ENCODE peak calls at places on chromosomes 4 and X, in ten cellular contexts. S, B, L, R, I, E, N, J, K and C are unnamed samples.

GRCh38 chr4:128862608-128863313 is 53.3 kb downstream of the JADE1 start:
- DNase-seq in S (peak; percentile 10), B (peak; percentile 61), L (no peak), R (no peak), I (no peak), E (no peak), N (no peak), J (no peak), K (no peak), C (peak; percentile 74)

GRCh38 chrX:3699841-3700381 is 13.5 kb downstream of the PRKX start:
- DNase-seq in S (no peak), B (no peak), L (no peak), R (no peak), I (no peak), E (no peak), N (no peak), J (no peak), K (no peak), C (no peak)

GRCh38 chr4:168784786-168785461 is 225.1 kb downstream of the CBR4 start:
- DNase-seq in S (no peak), B (no peak), L (no peak), R (peak; percentile 61), I (no peak), E (no peak), N (peak; percentile 22), J (no peak), K (no peak), C (no peak)

GRCh38 chr4:53536328-53536727 is 55.0 kb downstream of the LNX1 start:
- DNase-seq in S (no peak), B (no peak), L (no peak), R (no peak), I (no peak), E (no peak), N (no peak), J (no peak), K (no peak), C (no peak)

GRCh38 chrX:17788439-17788838 is 51.1 kb downstream of the SCML1 start:
- DNase-seq in S (peak; percentile 15), B (peak; percentile 37), L (no peak), R (peak; percentile 24), I (peak; percentile 50), E (peak; percentile 35), N (peak; percentile 23), J (no peak), K (no peak), C (no peak)

GRCh38 chr4:83369825-83370639 is 35.4 kb upstream of the HPSE start:
- DNase-seq in S (no peak), B (no peak), L (no peak), R (peak; percentile 25), I (no peak), E (no peak), N (peak; percentile 26), J (no peak), K (no peak), C (no peak)

GRCh38 chrX:104854188-104854587 is 288.2 kb downstream of the IL1RAPL2 start:
- DNase-seq in S (no peak), B (no peak), L (no peak), R (peak; percentile 81), I (no peak), E (no peak), N (no peak), J (no peak), K (no peak), C (no peak)

GRCh38 chrX:11190745-11191510 is 79.8 kb downstream of the HCCS start:
- DNase-seq in S (no peak), B (no peak), L (no peak), R (no peak), I (no peak), E (no peak), N (no peak), J (no peak), K (no peak), C (no peak)

GRCh38 chr4:22014222-22014741 is 65.7 kb upstream of the KCNIP4 start:
- DNase-seq in S (no peak), B (no peak), L (no peak), R (peak; percentile 22), I (no peak), E (no peak), N (peak; percentile 20), J (no peak), K (no peak), C (no peak)

GRCh38 chrX:154458954-154459829 is 1.1 kb downstream of the PLXNA3 start:
- DNase-seq in S (no peak), B (peak; percentile 22), L (no peak), R (no peak), I (no peak), E (no peak), N (no peak), J (no peak), K (no peak), C (no peak)

GRCh38 chr4:124025423-124025822 is 628.8 kb downstream of the SPRY1 start:
- DNase-seq in S (no peak), B (no peak), L (no peak), R (peak; percentile 11), I (no peak), E (no peak), N (no peak), J (no peak), K (no peak), C (no peak)

GRCh38 chr4:152673489-152673888 is 6.3 kb downstream of the TMEM154 start:
- DNase-seq in S (no peak), B (no peak), L (no peak), R (no peak), I (no peak), E (no peak), N (no peak), J (no peak), K (no peak), C (no peak)

GRCh38 chr4:11436673-11437072 is 8.0 kb upstream of the HS3ST1 start:
- DNase-seq in S (no peak), B (no peak), L (no peak), R (no peak), I (peak; percentile 22), E (no peak), N (no peak), J (no peak), K (no peak), C (peak; percentile 82)

GRCh38 chrX:142884853-142885252 is 140.9 kb upstream of the SPANXN4 start:
- DNase-seq in S (no peak), B (no peak), L (no peak), R (no peak), I (no peak), E (no peak), N (no peak), J (no peak), K (no peak), C (no peak)

GRCh38 chrX:9829308-9830267 is 43.4 kb downstream of the SHROOM2 start:
- DNase-seq in S (no peak), B (peak; percentile 57), L (no peak), R (peak; percentile 93), I (no peak), E (no peak), N (no peak), J (no peak), K (no peak), C (no peak)

GRCh38 chr4:4575284-4576211 is 33.7 kb upstream of the STX18 start:
- DNase-seq in S (peak; percentile 57), B (peak; percentile 60), L (peak; percentile 82), R (peak; percentile 55), I (peak; percentile 81), E (peak; percentile 67), N (peak; percentile 62), J (peak; percentile 69), K (no peak), C (peak; percentile 86)
- TF ChIP-seq CTCF in S (peak; percentile 41), B (peak; percentile 64), L (no peak), R (peak; percentile 24), I (no peak), E (peak; percentile 45), N (no peak), J (peak; percentile 62), K (no peak), C (peak; percentile 78)

GRCh38 chr4:121070696-121071639 is 1.4 kb downstream of the NDNF start:
- DNase-seq in S (peak; percentile 4), B (peak; percentile 37), L (peak; percentile 69), R (peak; percentile 39), I (peak; percentile 77), E (peak; percentile 47), N (peak; percentile 58), J (peak; percentile 49), K (no peak), C (no peak)
- TF ChIP-seq CTCF in S (no peak), B (no peak), L (peak; percentile 16), R (peak; percentile 37), I (no peak), E (peak; percentile 24), N (peak; percentile 58), J (peak; percentile 50), K (no peak), C (no peak)

GRCh38 chr4:39410415-39410814 is 3.7 kb downstream of the KLB start:
- DNase-seq in S (no peak), B (no peak), L (no peak), R (no peak), I (no peak), E (no peak), N (peak; percentile 2), J (no peak), K (no peak), C (no peak)
- TF ChIP-seq CTCF in S (peak; percentile 12), B (no peak), L (no peak), R (peak; percentile 6), I (no peak), E (no peak), N (peak; percentile 38), J (no peak), K (no peak), C (no peak)

GRCh38 chr4:8274772-8275241 is 5.3 kb downstream of the HTRA3 start:
- DNase-seq in S (no peak), B (no peak), L (peak; percentile 83), R (peak; percentile 90), I (no peak), E (peak; percentile 92), N (peak; percentile 96), J (no peak), K (no peak), C (no peak)
- TF ChIP-seq CTCF in S (no peak), B (no peak), L (no peak), R (peak; percentile 56), I (no peak), E (peak; percentile 41), N (peak; percentile 67), J (no peak), K (no peak), C (no peak)

DNA sequence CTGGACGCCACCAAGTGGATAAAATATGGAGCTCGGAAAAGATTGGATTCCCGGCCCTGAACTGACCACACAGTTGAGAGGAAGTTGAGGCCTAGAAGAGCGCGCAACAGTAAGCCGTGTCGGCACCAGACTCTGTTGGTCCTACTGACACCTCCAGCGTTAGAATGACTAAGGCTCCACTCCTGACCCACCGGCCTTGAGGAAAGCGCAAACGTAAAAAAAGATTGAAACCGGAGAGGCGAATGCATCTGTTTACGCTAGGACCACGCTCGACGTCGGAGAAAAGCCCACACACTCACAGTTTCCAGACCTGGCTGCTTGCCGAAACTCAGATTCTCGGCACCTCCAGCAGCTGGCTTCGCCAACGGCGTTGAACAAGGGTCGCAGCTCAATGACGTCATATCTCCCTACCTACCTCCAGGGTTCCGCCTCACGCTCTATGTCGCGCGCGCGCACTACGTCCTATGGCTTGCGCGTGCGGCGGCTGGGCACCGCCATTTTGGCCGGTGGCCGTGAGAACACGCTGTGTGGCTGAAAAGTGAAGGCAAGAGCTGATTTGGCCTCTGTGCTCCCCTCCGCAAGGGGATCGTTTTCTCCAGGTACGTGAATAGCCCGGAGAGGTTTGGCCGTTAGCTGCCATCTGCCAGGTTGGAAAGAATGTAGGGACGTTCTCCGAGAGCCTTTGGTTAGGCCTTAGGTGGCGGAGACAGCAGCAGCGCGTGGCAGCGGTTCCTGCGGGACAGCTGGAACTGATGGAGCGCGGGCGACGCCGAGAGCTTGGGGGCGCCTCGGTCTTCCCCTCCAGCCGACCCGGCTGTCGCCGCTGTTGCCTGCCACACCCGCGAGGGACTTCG is at the start of the genes ABCE1 and ANAPC10:
- DNase-seq in S (peak; percentile 95), B (peak; percentile 99), L (peak; percentile 96), R (peak; percentile 98), I (peak; percentile 95), E (peak; percentile 96), N (peak; percentile 98), J (peak; percentile 87), K (peak; percentile 87), C (peak; percentile 97)
- TF ChIP-seq CTCF in S (no peak), B (no peak), L (no peak), R (peak; percentile 53), I (no peak), E (peak; percentile 27), N (peak; percentile 52), J (no peak), K (no peak), C (no peak)